ENCODE peak calls at places on chromosomes 12 and 14, in five cellular contexts. Q, F, U, L and D are unnamed samples.
A peak's percentile ranks its signal among the peaks of the same experiment; 100 is the strongest.

GRCh38 chr14:53327716-53328115 is 174.6 kb upstream of the DDHD1 start:
- DNase-seq in Q (no peak), F (no peak), U (no peak), L (peak; percentile 35), D (peak; percentile 65)

GRCh38 chr12:10612110-10612509 is 1.3 kb downstream of the MAGOHB start:
- DNase-seq in Q (no peak), F (no peak), U (no peak), L (no peak), D (no peak)

GRCh38 chr14:52949711-52950409 is 990 bp downstream of the FERMT2 start:
- DNase-seq in Q (no peak), F (no peak), U (no peak), L (peak; percentile 75), D (peak; percentile 76)

GRCh38 chr14:61965030-61965745 is 203.0 kb downstream of the SNAPC1 start:
- DNase-seq in Q (no peak), F (no peak), U (no peak), L (peak; percentile 80), D (peak; percentile 98)

GRCh38 chr14:58805057-58805456 is 167.3 kb downstream of the DACT1 start:
- DNase-seq in Q (no peak), F (no peak), U (no peak), L (peak; percentile 35), D (no peak)

GRCh38 chr12:59166457-59166856 is 246.2 kb upstream of the LRIG3 start:
- DNase-seq in Q (no peak), F (no peak), U (no peak), L (no peak), D (no peak)

GRCh38 chr12:120862664-120863063 is 41.5 kb downstream of the SPPL3 start:
- DNase-seq in Q (no peak), F (no peak), U (no peak), L (no peak), D (no peak)

GRCh38 chr14:32329146-32329545 is at the start of gene AKAP6:
- DNase-seq in Q (no peak), F (no peak), U (peak; percentile 72), L (peak; percentile 30), D (no peak)

GRCh38 chr14:105192866-105193731 is 12.0 kb upstream of the NUDT14 start:
- DNase-seq in Q (no peak), F (no peak), U (no peak), L (no peak), D (no peak)

GRCh38 chr12:90510948-90511347 is 444.0 kb downstream of the CCER1 start:
- DNase-seq in Q (no peak), F (no peak), U (no peak), L (peak; percentile 65), D (peak; percentile 37)

GRCh38 chr12:106219043-106219442 is 28.8 kb downstream of the CKAP4 start:
- DNase-seq in Q (no peak), F (no peak), U (no peak), L (no peak), D (no peak)

GRCh38 chr14:68892961-68893360 is 86.1 kb downstream of the ACTN1 start:
- DNase-seq in Q (no peak), F (no peak), U (no peak), L (no peak), D (no peak)

GRCh38 chr12:26854028-26854387 is 21.0 kb upstream of the ITPR2 start:
- DNase-seq in Q (no peak), F (no peak), U (no peak), L (no peak), D (no peak)
- H2AFZ ChIP-seq in Q (no peak overlapping the region), F (no peak overlapping the region), U (peak overlapping the region; percentile 81), L (no peak overlapping the region), D (no peak overlapping the region)

DNA sequence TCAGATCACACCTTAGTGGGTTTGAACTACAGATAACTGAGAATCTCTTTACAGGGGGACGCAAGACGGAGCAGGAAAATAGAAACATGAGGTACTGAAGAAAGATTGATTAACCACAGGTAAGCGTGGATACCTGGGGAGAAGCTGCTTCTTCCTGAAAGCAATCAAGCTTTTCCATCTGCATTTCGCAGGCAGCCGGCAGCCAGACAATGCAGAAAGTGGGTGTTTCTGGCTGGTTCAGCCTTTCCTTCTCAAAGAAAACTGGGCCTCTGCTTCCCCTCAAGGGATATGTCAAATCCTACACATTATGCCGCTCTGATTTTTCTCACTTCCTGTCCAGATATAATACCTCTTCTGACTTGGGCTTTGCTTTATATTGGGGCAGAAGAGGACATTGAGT is 39.1 kb upstream of the PPFIA2 start:
- DNase-seq in Q (no peak), F (peak; percentile 48), U (no peak), L (no peak), D (no peak)
- H2BK5ac ChIP-seq in Q (no peak overlapping the region), F (no peak overlapping the region), U (no peak overlapping the region), L (no peak overlapping the region), D (no peak overlapping the region)

GRCh38 chr14:94109915-94110250 is 653 bp upstream of the IFI27 start:
- DNase-seq in Q (no peak), F (peak; percentile 17), U (no peak), L (no peak), D (no peak)
- H2BK12ac ChIP-seq in Q (no peak overlapping the region), F (no peak overlapping the region), U (no peak overlapping the region), L (no peak overlapping the region), D (no peak overlapping the region)

DNA sequence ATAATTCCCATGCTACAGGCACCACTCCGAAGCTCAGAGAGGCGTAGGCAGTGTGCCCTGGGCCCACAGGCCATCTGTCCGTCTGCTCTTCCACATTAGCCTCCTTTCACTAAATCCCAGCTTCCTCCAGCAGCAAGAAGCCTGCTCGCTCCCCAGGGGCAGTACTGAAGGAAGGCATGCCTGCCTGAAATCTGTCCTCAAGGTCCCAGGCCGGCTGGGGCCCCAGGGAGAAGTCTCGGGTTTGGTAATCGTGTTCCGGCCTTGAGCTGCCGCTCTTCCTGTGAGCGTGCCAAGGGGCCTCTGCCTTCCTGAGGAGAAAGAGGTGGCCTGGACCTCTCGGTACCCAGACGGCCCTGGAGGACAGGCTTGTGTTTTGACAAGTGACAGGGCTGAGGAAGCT is 15.2 kb upstream of the DLK1 start:
- DNase-seq in Q (no peak), F (no peak), U (no peak), L (peak; percentile 40), D (no peak)
- H2AFZ ChIP-seq in Q (no peak overlapping the region), F (no peak overlapping the region), U (peak overlapping the region; percentile 76), L (no peak overlapping the region), D (no peak overlapping the region)